ENCODE peak calls at places on chromosomes 1 and 21, in seven cellular contexts. S is stimulated activated CD8-positive, alpha-beta memory T cell treated with anti-CD3 and anti-CD28 coated beads, Interleukin-12 subunit alpha, Interleukin-12 subunit beta, amount 100 ng/mL, for 4 hours; A is HFF-Myc; P is NCI-H2029; C is foreskin melanocyte; H is endothelial cell; Y is NCI-H1417. I is an unnamed sample.

GRCh38 chr1:31814631-31815306 is 1.1 kb downstream of the SPOCD1 start:
- DNase-seq in S (no peak), A (no peak), P (no peak), C (no peak), H (no peak), Y (no peak), I (no peak)

GRCh38 chr1:6982860-6983259 is 197.6 kb downstream of the CAMTA1 start:
- DNase-seq in S (no peak), A (no peak), P (no peak), C (no peak), H (no peak), Y (no peak), I (no peak)

GRCh38 chr1:10514490-10515235 is 39.9 kb downstream of the PEX14 start:
- DNase-seq in S (no peak), A (no peak), P (peak), C (no peak), H (no peak), Y (peak), I (peak)

GRCh38 chr1:88029899-88030298 is 654.2 kb upstream of the PKN2 start:
- DNase-seq in S (no peak), A (no peak), P (no peak), C (no peak), H (no peak), Y (no peak), I (no peak)

GRCh38 chr1:145872421-145872891 is 13.2 kb downstream of the ANKRD35 start:
- DNase-seq in S (no peak), A (no peak), P (no peak), C (no peak), H (no peak), Y (no peak), I (peak)

GRCh38 chr1:106063510-106063909 is 993.0 kb upstream of the PRMT6 start:
- DNase-seq in S (no peak), A (no peak), P (peak), C (no peak), H (no peak), Y (peak), I (no peak)

GRCh38 chr1:227901906-227902640 is 45.7 kb downstream of the WNT9A start:
- DNase-seq in S (no peak), A (no peak), P (no peak), C (no peak), H (peak), Y (no peak), I (peak)

GRCh38 chr1:205598841-205599666 is 32.8 kb downstream of the ELK4 start:
- DNase-seq in S (no peak), A (peak), P (no peak), C (peak), H (peak), Y (no peak), I (no peak)

GRCh38 chr1:202852163-202852904 is 36.6 kb downstream of the RABIF start:
- DNase-seq in S (no peak), A (peak), P (no peak), C (peak), H (peak), Y (no peak), I (peak)

GRCh38 chr1:162846256-162847212 is 14.4 kb downstream of the CCDC190 start:
- DNase-seq in S (no peak), A (no peak), P (no peak), C (peak), H (no peak), Y (no peak), I (no peak)

GRCh38 chr21:32285476-32285875 is 6.6 kb upstream of the MIS18A start:
- DNase-seq in S (no peak), A (no peak), P (no peak), C (no peak), H (no peak), Y (no peak), I (no peak)

GRCh38 chr21:34614693-34615486 is at the start of gene RCAN1:
- DNase-seq in S (peak), A (peak), P (peak), C (peak), H (peak), Y (peak), I (peak)

GRCh38 chr21:43921979-43922945 is 57.2 kb downstream of the AGPAT3 start:
- DNase-seq in S (peak), A (no peak), P (no peak), C (no peak), H (no peak), Y (no peak), I (no peak)

GRCh38 chr1:156667968-156668709 is 9.1 kb downstream of the NES start:
- DNase-seq in S (no peak), A (no peak), P (no peak), C (no peak), H (no peak), Y (no peak), I (no peak)

GRCh38 chr21:27422435-27422834 is 455.5 kb upstream of the ADAMTS5 start:
- DNase-seq in S (no peak), A (no peak), P (no peak), C (no peak), H (no peak), Y (no peak), I (no peak)

GRCh38 chr21:14962217-14962616 is 102.6 kb downstream of the NRIP1 start:
- DNase-seq in S (no peak), A (no peak), P (no peak), C (no peak), H (no peak), Y (no peak), I (no peak)

GRCh38 chr1:201946224-201946908 is at the start of gene LMOD1:
- DNase-seq in S (no peak), A (no peak), P (peak), C (peak), H (peak), Y (no peak), I (peak)

GRCh38 chr21:15210235-15210678 is 145.5 kb upstream of the NRIP1 start:
- DNase-seq in S (no peak), A (no peak), P (no peak), C (no peak), H (no peak), Y (no peak), I (no peak)

GRCh38 chr1:69572921-69573320 is 5.2 kb downstream of the LRRC7 start:
- DNase-seq in S (no peak), A (no peak), P (no peak), C (no peak), H (no peak), Y (no peak), I (no peak)

GRCh38 chr1:5989731-5990271 is 2.4 kb downstream of the NPHP4 start:
- DNase-seq in S (no peak), A (no peak), P (no peak), C (no peak), H (no peak), Y (no peak), I (no peak)

GRCh38 chr1:66557157-66557556 is 23.2 kb downstream of the SGIP1 start:
- DNase-seq in S (no peak), A (no peak), P (no peak), C (no peak), H (no peak), Y (no peak), I (no peak)